ENCODE peak calls at places on chromosomes 3 and 15, in ten cellular contexts. One of them, this sample, is unnamed.

GRCh38 chr3:152719264-152719663 is 115.7 kb upstream of the P2RY1 start:
- DNase-seq in cardiac muscle cell: peak; percentile 72
- DNase-seq in IMR-90: peak; percentile 21
- DNase-seq in astrocyte: peak; percentile 43
- DNase-seq in A673: peak; percentile 84
- DNase-seq in HL-60: no peak
- DNase-seq in effector memory CD4-positive, alpha-beta T cell: no peak
- DNase-seq in mesendoderm: peak; percentile 60
- DNase-seq in A549: no peak
- DNase-seq in sigmoid colon: no peak
- DNase-seq in this sample: peak; percentile 0

GRCh38 chr15:43436395-43436794 is 56.6 kb downstream of the TP53BP1 start:
- DNase-seq in IMR-90: no peak
- DNase-seq in effector memory CD4-positive, alpha-beta T cell: no peak
- DNase-seq in cardiac muscle cell: no peak
- DNase-seq in HL-60: no peak
- DNase-seq in mesendoderm: no peak
- DNase-seq in sigmoid colon: no peak
- DNase-seq in astrocyte: no peak
- DNase-seq in A549: no peak
- DNase-seq in A673: no peak
- DNase-seq in this sample: no peak

GRCh38 chr3:12756635-12757034 is 2.4 kb downstream of the TMEM40 start:
- DNase-seq in sigmoid colon: no peak
- DNase-seq in IMR-90: no peak
- DNase-seq in cardiac muscle cell: no peak
- DNase-seq in HL-60: no peak
- DNase-seq in A673: no peak
- DNase-seq in effector memory CD4-positive, alpha-beta T cell: no peak
- DNase-seq in astrocyte: no peak
- DNase-seq in A549: no peak
- DNase-seq in mesendoderm: no peak
- DNase-seq in this sample: no peak

GRCh38 chr3:159987291-159987711 is 1.3 kb upstream of the IL12A start:
- DNase-seq in A673: no peak
- DNase-seq in HL-60: no peak
- DNase-seq in astrocyte: peak; percentile 52
- DNase-seq in IMR-90: peak; percentile 74
- DNase-seq in sigmoid colon: no peak
- DNase-seq in A549: peak; percentile 25
- DNase-seq in cardiac muscle cell: peak; percentile 26
- DNase-seq in mesendoderm: peak; percentile 16
- DNase-seq in effector memory CD4-positive, alpha-beta T cell: no peak
- DNase-seq in this sample: no peak

GRCh38 chr3:14757153-14757700 is 61.5 kb upstream of the FGD5 start:
- DNase-seq in astrocyte: no peak
- DNase-seq in HL-60: no peak
- DNase-seq in sigmoid colon: no peak
- DNase-seq in IMR-90: no peak
- DNase-seq in A549: no peak
- DNase-seq in cardiac muscle cell: no peak
- DNase-seq in mesendoderm: no peak
- DNase-seq in A673: no peak
- DNase-seq in effector memory CD4-positive, alpha-beta T cell: no peak
- DNase-seq in this sample: no peak

GRCh38 chr3:36941658-36942057 is 3.2 kb downstream of the TRANK1 start:
- DNase-seq in A549: no peak
- DNase-seq in IMR-90: peak; percentile 31
- DNase-seq in A673: no peak
- DNase-seq in HL-60: no peak
- DNase-seq in effector memory CD4-positive, alpha-beta T cell: no peak
- DNase-seq in mesendoderm: no peak
- DNase-seq in astrocyte: no peak
- DNase-seq in cardiac muscle cell: peak; percentile 46
- DNase-seq in sigmoid colon: no peak
- DNase-seq in this sample: no peak

GRCh38 chr3:184305577-184305976 is 6.5 kb downstream of the PSMD2 start:
- DNase-seq in cardiac muscle cell: peak; percentile 39
- DNase-seq in A549: peak; percentile 40
- DNase-seq in astrocyte: no peak
- DNase-seq in mesendoderm: no peak
- DNase-seq in A673: peak; percentile 39
- DNase-seq in effector memory CD4-positive, alpha-beta T cell: no peak
- DNase-seq in IMR-90: peak; percentile 14
- DNase-seq in HL-60: no peak
- DNase-seq in sigmoid colon: no peak
- DNase-seq in this sample: no peak

GRCh38 chr3:193560870-193561269 is 6.2 kb upstream of the ATP13A4 start:
- DNase-seq in A549: no peak
- DNase-seq in A673: no peak
- DNase-seq in IMR-90: no peak
- DNase-seq in effector memory CD4-positive, alpha-beta T cell: no peak
- DNase-seq in astrocyte: no peak
- DNase-seq in cardiac muscle cell: no peak
- DNase-seq in sigmoid colon: no peak
- DNase-seq in HL-60: no peak
- DNase-seq in mesendoderm: no peak
- DNase-seq in this sample: no peak

GRCh38 chr3:28218917-28219198 is 22.6 kb upstream of the CMC1 start:
- DNase-seq in sigmoid colon: no peak
- DNase-seq in A673: no peak
- DNase-seq in cardiac muscle cell: no peak
- DNase-seq in HL-60: no peak
- DNase-seq in A549: no peak
- DNase-seq in astrocyte: no peak
- DNase-seq in IMR-90: no peak
- DNase-seq in effector memory CD4-positive, alpha-beta T cell: no peak
- DNase-seq in mesendoderm: no peak
- DNase-seq in this sample: no peak

GRCh38 chr3:18035641-18036466 is 293.4 kb upstream of the TBC1D5 start:
- DNase-seq in cardiac muscle cell: no peak
- DNase-seq in HL-60: no peak
- DNase-seq in IMR-90: no peak
- DNase-seq in astrocyte: no peak
- DNase-seq in A549: no peak
- DNase-seq in effector memory CD4-positive, alpha-beta T cell: no peak
- DNase-seq in mesendoderm: no peak
- DNase-seq in A673: no peak
- DNase-seq in sigmoid colon: no peak
- DNase-seq in this sample: no peak

GRCh38 chr15:65060641-65061397 is 7.0 kb downstream of the RASL12 start:
- DNase-seq in astrocyte: no peak
- DNase-seq in cardiac muscle cell: no peak
- DNase-seq in A549: no peak
- DNase-seq in mesendoderm: no peak
- DNase-seq in effector memory CD4-positive, alpha-beta T cell: no peak
- DNase-seq in A673: no peak
- DNase-seq in IMR-90: no peak
- DNase-seq in sigmoid colon: peak; percentile 72
- DNase-seq in HL-60: no peak
- DNase-seq in this sample: no peak

GRCh38 chr3:193805448-193805847 is 212.4 kb downstream of the OPA1 start:
- DNase-seq in A549: peak; percentile 92
- DNase-seq in A673: peak; percentile 74
- DNase-seq in IMR-90: peak; percentile 80
- DNase-seq in HL-60: no peak
- DNase-seq in sigmoid colon: peak; percentile 77
- DNase-seq in astrocyte: peak; percentile 98
- DNase-seq in mesendoderm: no peak
- DNase-seq in effector memory CD4-positive, alpha-beta T cell: no peak
- DNase-seq in cardiac muscle cell: peak; percentile 95
- DNase-seq in this sample: peak; percentile 47

DNA sequence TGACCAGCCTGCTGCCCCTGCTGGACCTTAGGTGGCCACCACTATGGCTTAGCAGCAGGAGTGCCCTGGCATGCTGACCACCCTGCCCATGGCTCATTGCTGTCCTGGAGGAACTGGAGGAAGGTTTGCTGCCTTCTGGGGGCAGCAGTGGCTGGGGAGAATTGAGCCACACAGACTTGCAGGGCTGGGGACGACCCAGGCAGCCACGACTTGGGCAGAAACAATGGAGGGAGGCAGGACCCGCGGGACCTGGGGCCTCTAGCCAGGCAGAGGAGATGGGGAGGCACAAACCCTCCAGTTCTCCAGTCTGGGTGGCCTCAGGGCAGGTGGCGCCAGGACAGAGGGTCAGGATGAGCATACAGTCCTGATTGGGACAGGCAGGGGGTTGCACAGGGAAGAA is 32.8 kb downstream of the ADAMTS7 start:
- DNase-seq in sigmoid colon: no peak
- DNase-seq in IMR-90: no peak
- DNase-seq in mesendoderm: no peak
- DNase-seq in astrocyte: no peak
- DNase-seq in A673: no peak
- DNase-seq in HL-60: no peak
- DNase-seq in effector memory CD4-positive, alpha-beta T cell: no peak
- DNase-seq in A549: no peak
- DNase-seq in cardiac muscle cell: no peak
- DNase-seq in this sample: no peak
- H3K27ac ChIP-seq in sigmoid colon: no peak overlapping the region
- H3K27ac ChIP-seq in IMR-90: no peak overlapping the region
- H3K27ac ChIP-seq in mesendoderm: no peak overlapping the region
- H3K27ac ChIP-seq in astrocyte: no peak overlapping the region
- H3K27ac ChIP-seq in A673: no peak overlapping the region
- H3K27ac ChIP-seq in HL-60: no peak overlapping the region
- H3K27ac ChIP-seq in effector memory CD4-positive, alpha-beta T cell: no peak overlapping the region
- H3K27ac ChIP-seq in A549: no peak overlapping the region
- H3K27ac ChIP-seq in cardiac muscle cell: no peak overlapping the region
- H3K27ac ChIP-seq in this sample: peak overlapping the region; percentile 9

DNA sequence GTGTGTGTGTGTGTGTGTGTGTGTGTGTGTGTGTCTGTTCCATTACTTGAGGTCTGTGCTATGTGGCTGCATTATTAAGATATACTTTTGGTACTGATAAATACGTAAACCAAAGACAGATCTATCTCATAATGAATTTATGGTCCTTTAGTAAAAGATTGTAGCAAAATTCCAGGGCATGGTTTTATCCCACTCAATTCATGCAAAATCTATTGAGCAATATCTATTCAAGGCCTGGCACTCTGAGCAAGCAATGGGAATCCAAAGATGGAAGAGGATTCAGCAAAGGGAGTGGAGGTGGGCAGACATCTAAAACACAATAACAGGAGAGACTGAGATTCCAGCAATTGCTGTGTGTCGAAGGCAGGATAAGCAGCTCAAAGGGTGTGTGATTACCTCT is 86.8 kb downstream of the RFTN1 start:
- DNase-seq in HL-60: no peak
- DNase-seq in cardiac muscle cell: peak; percentile 40
- DNase-seq in mesendoderm: no peak
- DNase-seq in astrocyte: no peak
- DNase-seq in A673: no peak
- DNase-seq in IMR-90: no peak
- DNase-seq in effector memory CD4-positive, alpha-beta T cell: no peak
- DNase-seq in sigmoid colon: no peak
- DNase-seq in A549: no peak
- DNase-seq in this sample: no peak
- H3K27ac ChIP-seq in HL-60: no peak overlapping the region
- H3K27ac ChIP-seq in cardiac muscle cell: no peak overlapping the region
- H3K27ac ChIP-seq in mesendoderm: no peak overlapping the region
- H3K27ac ChIP-seq in astrocyte: no peak overlapping the region
- H3K27ac ChIP-seq in A673: no peak overlapping the region
- H3K27ac ChIP-seq in IMR-90: peak overlapping the region; percentile 72
- H3K27ac ChIP-seq in effector memory CD4-positive, alpha-beta T cell: no peak overlapping the region
- H3K27ac ChIP-seq in sigmoid colon: no peak overlapping the region
- H3K27ac ChIP-seq in A549: peak overlapping the region; percentile 66
- H3K27ac ChIP-seq in this sample: no peak overlapping the region

DNA sequence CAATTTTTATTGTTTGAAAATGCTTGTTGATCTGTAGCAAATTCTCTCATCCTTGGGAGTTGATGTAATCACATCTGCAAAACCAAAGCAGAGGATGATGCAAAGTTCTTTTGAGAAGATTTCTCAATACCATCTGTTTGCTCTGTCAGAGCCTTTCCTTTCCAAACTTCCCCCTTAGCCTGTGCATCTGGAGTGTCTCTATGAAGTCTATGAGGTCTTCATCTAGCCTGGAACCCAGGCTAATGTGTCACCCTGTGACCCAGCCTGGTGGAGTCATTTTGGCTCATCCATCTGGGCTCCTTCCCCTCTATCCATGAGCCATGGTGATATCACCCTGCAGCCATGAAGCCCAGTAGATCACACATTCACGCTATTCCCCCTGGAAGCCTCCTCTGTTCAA is 123.2 kb upstream of the SLC7A14 start:
- DNase-seq in HL-60: peak; percentile 73
- DNase-seq in IMR-90: peak; percentile 96
- DNase-seq in mesendoderm: no peak
- DNase-seq in sigmoid colon: peak; percentile 66
- DNase-seq in A673: no peak
- DNase-seq in A549: no peak
- DNase-seq in effector memory CD4-positive, alpha-beta T cell: no peak
- DNase-seq in cardiac muscle cell: peak; percentile 88
- DNase-seq in astrocyte: peak; percentile 62
- DNase-seq in this sample: no peak
- H3K27ac ChIP-seq in HL-60: no peak overlapping the region
- H3K27ac ChIP-seq in IMR-90: peak overlapping the region; percentile 85
- H3K27ac ChIP-seq in mesendoderm: no peak overlapping the region
- H3K27ac ChIP-seq in sigmoid colon: no peak overlapping the region
- H3K27ac ChIP-seq in A673: no peak overlapping the region
- H3K27ac ChIP-seq in A549: no peak overlapping the region
- H3K27ac ChIP-seq in effector memory CD4-positive, alpha-beta T cell: no peak overlapping the region
- H3K27ac ChIP-seq in cardiac muscle cell: no peak overlapping the region
- H3K27ac ChIP-seq in astrocyte: no peak overlapping the region
- H3K27ac ChIP-seq in this sample: no peak overlapping the region

GRCh38 chr3:136932518-136932917 is 25.3 kb upstream of the IL20RB start:
- DNase-seq in IMR-90: peak; percentile 62
- DNase-seq in A673: no peak
- DNase-seq in sigmoid colon: no peak
- DNase-seq in A549: peak; percentile 38
- DNase-seq in mesendoderm: no peak
- DNase-seq in cardiac muscle cell: peak; percentile 15
- DNase-seq in effector memory CD4-positive, alpha-beta T cell: no peak
- DNase-seq in HL-60: no peak
- DNase-seq in astrocyte: no peak
- DNase-seq in this sample: no peak

GRCh38 chr3:136931587-136931986 is 26.2 kb upstream of the IL20RB start:
- DNase-seq in HL-60: no peak
- DNase-seq in mesendoderm: no peak
- DNase-seq in sigmoid colon: no peak
- DNase-seq in effector memory CD4-positive, alpha-beta T cell: no peak
- DNase-seq in IMR-90: no peak
- DNase-seq in A673: no peak
- DNase-seq in cardiac muscle cell: no peak
- DNase-seq in A549: peak; percentile 34
- DNase-seq in astrocyte: no peak
- DNase-seq in this sample: no peak

GRCh38 chr3:136929984-136930671 is 27.7 kb upstream of the IL20RB start:
- DNase-seq in astrocyte: no peak
- DNase-seq in IMR-90: peak; percentile 44
- DNase-seq in effector memory CD4-positive, alpha-beta T cell: no peak
- DNase-seq in sigmoid colon: peak; percentile 77
- DNase-seq in cardiac muscle cell: peak; percentile 74
- DNase-seq in mesendoderm: no peak
- DNase-seq in A673: peak; percentile 77
- DNase-seq in HL-60: peak; percentile 10
- DNase-seq in A549: peak; percentile 30
- DNase-seq in this sample: no peak

GRCh38 chr3:136937175-136937574 is 20.6 kb upstream of the IL20RB start:
- DNase-seq in HL-60: no peak
- DNase-seq in effector memory CD4-positive, alpha-beta T cell: no peak
- DNase-seq in IMR-90: no peak
- DNase-seq in A673: no peak
- DNase-seq in sigmoid colon: no peak
- DNase-seq in cardiac muscle cell: no peak
- DNase-seq in astrocyte: no peak
- DNase-seq in A549: no peak
- DNase-seq in mesendoderm: no peak
- DNase-seq in this sample: no peak

GRCh38 chr3:136932978-136933812 is 24.6 kb upstream of the IL20RB start:
- DNase-seq in cardiac muscle cell: no peak
- DNase-seq in IMR-90: no peak
- DNase-seq in mesendoderm: no peak
- DNase-seq in astrocyte: no peak
- DNase-seq in A673: no peak
- DNase-seq in HL-60: no peak
- DNase-seq in A549: no peak
- DNase-seq in effector memory CD4-positive, alpha-beta T cell: no peak
- DNase-seq in sigmoid colon: no peak
- DNase-seq in this sample: no peak
- H3K27ac ChIP-seq in cardiac muscle cell: no peak overlapping the region
- H3K27ac ChIP-seq in IMR-90: no peak overlapping the region
- H3K27ac ChIP-seq in mesendoderm: no peak overlapping the region
- H3K27ac ChIP-seq in astrocyte: no peak overlapping the region
- H3K27ac ChIP-seq in A673: no peak overlapping the region
- H3K27ac ChIP-seq in HL-60: no peak overlapping the region
- H3K27ac ChIP-seq in A549: peak overlapping the region; percentile 80
- H3K27ac ChIP-seq in effector memory CD4-positive, alpha-beta T cell: peak overlapping the region; percentile 7
- H3K27ac ChIP-seq in sigmoid colon: no peak overlapping the region
- H3K27ac ChIP-seq in this sample: no peak overlapping the region